ENCODE peak calls at places on chromosomes 6 and 20, in eight cellular contexts. One of them, this sample, is unnamed.

GRCh38 chr6:168181316-168181715 is 102.3 kb upstream of the FRMD1 start:
- DNase-seq in pancreas: no peak
- DNase-seq in stimulated activated CD8-positive, alpha-beta memory T cell treated with anti-CD3 and anti-CD28 coated beads, Interleukin-4, amount 100 ng/mL, for 1 hour: no peak
- DNase-seq in NCI-H1105: no peak
- DNase-seq in Calu3: no peak
- DNase-seq in AG08396: no peak
- DNase-seq in activated CD4-positive, CD25-positive, alpha-beta regulatory T cell treated with anti-CD3 and anti-CD28 coated beads, Interleukin-2, amount 50 U/mL, for 72 hours: no peak
- DNase-seq in sigmoid colon: peak
- DNase-seq in this sample: no peak

GRCh38 chr6:68343901-68344300 is 291.2 kb upstream of the ADGRB3 start:
- DNase-seq in activated CD4-positive, CD25-positive, alpha-beta regulatory T cell treated with anti-CD3 and anti-CD28 coated beads, Interleukin-2, amount 50 U/mL, for 72 hours: no peak
- DNase-seq in pancreas: no peak
- DNase-seq in NCI-H1105: peak
- DNase-seq in stimulated activated CD8-positive, alpha-beta memory T cell treated with anti-CD3 and anti-CD28 coated beads, Interleukin-4, amount 100 ng/mL, for 1 hour: no peak
- DNase-seq in sigmoid colon: no peak
- DNase-seq in Calu3: peak
- DNase-seq in AG08396: peak
- DNase-seq in this sample: no peak

GRCh38 chr20:40397483-40397882 is 291.6 kb downstream of the MAFB start:
- DNase-seq in stimulated activated CD8-positive, alpha-beta memory T cell treated with anti-CD3 and anti-CD28 coated beads, Interleukin-4, amount 100 ng/mL, for 1 hour: no peak
- DNase-seq in AG08396: no peak
- DNase-seq in NCI-H1105: no peak
- DNase-seq in Calu3: no peak
- DNase-seq in sigmoid colon: no peak
- DNase-seq in pancreas: no peak
- DNase-seq in activated CD4-positive, CD25-positive, alpha-beta regulatory T cell treated with anti-CD3 and anti-CD28 coated beads, Interleukin-2, amount 50 U/mL, for 72 hours: no peak
- DNase-seq in this sample: no peak

GRCh38 chr20:37202267-37202943 is 23.1 kb upstream of the MROH8 start:
- DNase-seq in pancreas: no peak
- DNase-seq in Calu3: peak
- DNase-seq in AG08396: peak
- DNase-seq in activated CD4-positive, CD25-positive, alpha-beta regulatory T cell treated with anti-CD3 and anti-CD28 coated beads, Interleukin-2, amount 50 U/mL, for 72 hours: no peak
- DNase-seq in sigmoid colon: no peak
- DNase-seq in NCI-H1105: peak
- DNase-seq in stimulated activated CD8-positive, alpha-beta memory T cell treated with anti-CD3 and anti-CD28 coated beads, Interleukin-4, amount 100 ng/mL, for 1 hour: no peak
- DNase-seq in this sample: no peak

GRCh38 chr6:131460603-131460995 is 112.4 kb upstream of the ARG1 start:
- DNase-seq in activated CD4-positive, CD25-positive, alpha-beta regulatory T cell treated with anti-CD3 and anti-CD28 coated beads, Interleukin-2, amount 50 U/mL, for 72 hours: no peak
- DNase-seq in NCI-H1105: no peak
- DNase-seq in Calu3: no peak
- DNase-seq in sigmoid colon: no peak
- DNase-seq in pancreas: no peak
- DNase-seq in stimulated activated CD8-positive, alpha-beta memory T cell treated with anti-CD3 and anti-CD28 coated beads, Interleukin-4, amount 100 ng/mL, for 1 hour: no peak
- DNase-seq in AG08396: no peak
- DNase-seq in this sample: no peak

GRCh38 chr6:10720229-10720959 is 2.5 kb upstream of the TMEM14C start:
- DNase-seq in Calu3: no peak
- DNase-seq in AG08396: peak
- DNase-seq in stimulated activated CD8-positive, alpha-beta memory T cell treated with anti-CD3 and anti-CD28 coated beads, Interleukin-4, amount 100 ng/mL, for 1 hour: no peak
- DNase-seq in sigmoid colon: peak
- DNase-seq in NCI-H1105: no peak
- DNase-seq in pancreas: peak
- DNase-seq in activated CD4-positive, CD25-positive, alpha-beta regulatory T cell treated with anti-CD3 and anti-CD28 coated beads, Interleukin-2, amount 50 U/mL, for 72 hours: peak
- DNase-seq in this sample: peak

GRCh38 chr6:139580592-139581484 is 206.4 kb upstream of the CITED2 start:
- DNase-seq in stimulated activated CD8-positive, alpha-beta memory T cell treated with anti-CD3 and anti-CD28 coated beads, Interleukin-4, amount 100 ng/mL, for 1 hour: no peak
- DNase-seq in Calu3: no peak
- DNase-seq in AG08396: no peak
- DNase-seq in sigmoid colon: no peak
- DNase-seq in activated CD4-positive, CD25-positive, alpha-beta regulatory T cell treated with anti-CD3 and anti-CD28 coated beads, Interleukin-2, amount 50 U/mL, for 72 hours: no peak
- DNase-seq in NCI-H1105: no peak
- DNase-seq in pancreas: no peak
- DNase-seq in this sample: no peak

GRCh38 chr6:39791850-39792500 is at the start of gene DAAM2:
- DNase-seq in sigmoid colon: peak
- DNase-seq in pancreas: peak
- DNase-seq in activated CD4-positive, CD25-positive, alpha-beta regulatory T cell treated with anti-CD3 and anti-CD28 coated beads, Interleukin-2, amount 50 U/mL, for 72 hours: no peak
- DNase-seq in AG08396: peak
- DNase-seq in Calu3: no peak
- DNase-seq in NCI-H1105: peak
- DNase-seq in stimulated activated CD8-positive, alpha-beta memory T cell treated with anti-CD3 and anti-CD28 coated beads, Interleukin-4, amount 100 ng/mL, for 1 hour: no peak
- DNase-seq in this sample: peak

GRCh38 chr6:125906158-125906998 is 50.2 kb upstream of the HINT3 start:
- DNase-seq in Calu3: peak
- DNase-seq in AG08396: peak
- DNase-seq in activated CD4-positive, CD25-positive, alpha-beta regulatory T cell treated with anti-CD3 and anti-CD28 coated beads, Interleukin-2, amount 50 U/mL, for 72 hours: peak
- DNase-seq in sigmoid colon: no peak
- DNase-seq in stimulated activated CD8-positive, alpha-beta memory T cell treated with anti-CD3 and anti-CD28 coated beads, Interleukin-4, amount 100 ng/mL, for 1 hour: no peak
- DNase-seq in NCI-H1105: peak
- DNase-seq in pancreas: no peak
- DNase-seq in this sample: peak

This sample was measured in Peyer's patch.